ENCODE peak calls at places on chromosome 4, in five cellular contexts. H is brain microvascular endothelial cell; D is LoVo; A is stimulated activated CD8-positive, alpha-beta memory T cell treated with anti-CD3 and anti-CD28 coated beads, Interleukin-7, amount 100 ng/mL, for 24 hours; I is Right ventricle myocardium inferior. B is an unnamed sample.

GRCh38 chr4:147981305-147981704 is 249.4 kb downstream of the ARHGAP10 start:
- DNase-seq in A (no peak), D (no peak), I (no peak), H (no peak), B (no peak)

GRCh38 chr4:188032583-188032982 is 37.0 kb downstream of the ZFP42 start:
- DNase-seq in I (no peak), A (no peak), D (no peak), H (no peak), B (no peak)

GRCh38 chr4:87848622-87849351 is 16.0 kb downstream of the MEPE start:
- DNase-seq in H (peak; percentile 71), D (peak; percentile 76), A (no peak), I (no peak), B (peak; percentile 31)

GRCh38 chr4:92104506-92104905 is 199.3 kb upstream of the GRID2 start:
- DNase-seq in H (no peak), I (no peak), D (no peak), A (no peak), B (no peak)

GRCh38 chr4:85681194-85681803 is 206.3 kb downstream of the ARHGAP24 start:
- DNase-seq in D (no peak), I (peak; percentile 48), H (peak; percentile 74), A (no peak), B (no peak)

GRCh38 chr4:10456270-10457254 is 664 bp downstream of the ZNF518B start:
- DNase-seq in H (peak; percentile 41), D (no peak), A (no peak), I (peak; percentile 74), B (no peak)

GRCh38 chr4:95044204-95044848 is 286.6 kb downstream of the BMPR1B start:
- DNase-seq in D (no peak), A (no peak), H (no peak), I (no peak), B (no peak)

GRCh38 chr4:99024481-99025275 is 29.2 kb downstream of the METAP1 start:
- DNase-seq in I (no peak), D (no peak), H (no peak), A (no peak), B (no peak)

GRCh38 chr4:159598602-159599001 is 495.7 kb downstream of the RAPGEF2 start:
- DNase-seq in D (no peak), I (no peak), A (no peak), H (no peak), B (no peak)

GRCh38 chr4:94516067-94516466 is 64.3 kb downstream of the PDLIM5 start:
- DNase-seq in H (peak; percentile 66), I (no peak), A (no peak), D (no peak), B (peak; percentile 76)

GRCh38 chr4:181432347-181432746 is 810.9 kb upstream of the TENM3 start:
- DNase-seq in H (no peak), D (no peak), I (peak; percentile 40), A (no peak), B (no peak)

GRCh38 chr4:156291317-156291716 is 337.7 kb upstream of the CTSO start:
- DNase-seq in A (no peak), I (no peak), H (peak; percentile 63), D (no peak), B (peak; percentile 80)

GRCh38 chr4:34196375-34196774 is 2047.9 kb downstream of the ARAP2 start:
- DNase-seq in A (no peak), H (no peak), D (no peak), I (no peak), B (no peak)

GRCh38 chr4:98203406-98204235 is 57.6 kb upstream of the RAP1GDS1 start:
- DNase-seq in H (no peak), A (no peak), D (no peak), I (no peak), B (no peak)

GRCh38 chr4:2400841-2401609 is 17.4 kb downstream of the ZFYVE28 start:
- DNase-seq in I (no peak), D (no peak), A (no peak), H (no peak), B (no peak)

GRCh38 chr4:126106658-126107057 is 791.9 kb downstream of the FAT4 start:
- DNase-seq in I (no peak), A (no peak), H (no peak), D (no peak), B (no peak)

GRCh38 chr4:82358773-82359324 is 14.9 kb downstream of the HNRNPD start:
- DNase-seq in H (no peak), I (no peak), A (no peak), D (no peak), B (no peak)

GRCh38 chr4:53974561-53974960 is 89.8 kb downstream of the CHIC2 start:
- DNase-seq in I (no peak), H (peak; percentile 27), D (no peak), A (no peak), B (no peak)

GRCh38 chr4:114087596-114088230 is 108.3 kb upstream of the ARSJ start:
- DNase-seq in A (no peak), H (peak; percentile 40), I (no peak), D (no peak), B (peak; percentile 59)

GRCh38 chr4:82780398-82781231 is 18.0 kb downstream of the SCD5 start:
- DNase-seq in I (peak; percentile 86), D (peak; percentile 73), H (peak; percentile 87), A (no peak), B (no peak)

B was measured in RCC 7860.